ENCODE peak calls at places on chromosome 22, in seven cellular contexts. V, I, W, D, E, G and X are unnamed samples.

GRCh38 chr22:17954200-17954859 is 70.0 kb downstream of the MICAL3 start:
- DNase-seq in V (no peak), I (no peak), W (no peak), D (no peak), E (no peak), G (no peak), X (peak; percentile 30)

GRCh38 chr22:44916281-44917231 is 93.2 kb downstream of the PHF21B start:
- DNase-seq in V (no peak), I (no peak), W (no peak), D (no peak), E (no peak), G (no peak), X (no peak)

GRCh38 chr22:41574847-41575381 is 14.1 kb downstream of the CSDC2 start:
- DNase-seq in V (peak; percentile 93), I (no peak), W (no peak), D (no peak), E (no peak), G (peak; percentile 90), X (peak; percentile 54)

GRCh38 chr22:40426671-40427070 is 56.3 kb downstream of the SGSM3 start:
- DNase-seq in V (peak; percentile 98), I (no peak), W (peak; percentile 85), D (no peak), E (peak; percentile 28), G (no peak), X (no peak)

GRCh38 chr22:34808618-34809017 is 257.3 kb upstream of the ISX start:
- DNase-seq in V (no peak), I (no peak), W (peak; percentile 29), D (no peak), E (no peak), G (no peak), X (no peak)

GRCh38 chr22:17774206-17774927 is at the start of gene BID:
- DNase-seq in V (peak; percentile 37), I (no peak), W (peak; percentile 30), D (no peak), E (peak; percentile 22), G (peak; percentile 53), X (peak; percentile 45)

GRCh38 chr22:41478891-41479521 is 10.1 kb downstream of the ACO2 start:
- DNase-seq in V (peak; percentile 89), I (no peak), W (peak; percentile 6), D (no peak), E (no peak), G (peak; percentile 39), X (no peak)

GRCh38 chr22:31682751-31683150 is 20.7 kb upstream of the PISD start:
- DNase-seq in V (no peak), I (no peak), W (no peak), D (no peak), E (no peak), G (no peak), X (no peak)

GRCh38 chr22:46974631-46975585 is 212.5 kb downstream of the TBC1D22A start:
- DNase-seq in V (no peak), I (no peak), W (no peak), D (no peak), E (no peak), G (no peak), X (no peak)

GRCh38 chr22:44244265-44244822 is 63.6 kb downstream of the PARVG start:
- DNase-seq in V (no peak), I (no peak), W (no peak), D (no peak), E (no peak), G (no peak), X (no peak)

GRCh38 chr22:38844661-38845367 is 986 bp upstream of the NPTXR start:
- DNase-seq in V (no peak), I (no peak), W (peak; percentile 86), D (no peak), E (no peak), G (no peak), X (no peak)

GRCh38 chr22:32660292-32660691 is 141.2 kb upstream of the TIMP3 start:
- DNase-seq in V (peak; percentile 76), I (no peak), W (peak; percentile 62), D (no peak), E (no peak), G (peak; percentile 66), X (peak; percentile 68)

GRCh38 chr22:40491990-40492631 is 121.7 kb downstream of the SGSM3 start:
- DNase-seq in V (no peak), I (no peak), W (peak; percentile 45), D (no peak), E (no peak), G (no peak), X (no peak)

GRCh38 chr22:41239443-41240128 is 1.1 kb downstream of the CHADL start:
- DNase-seq in V (no peak), I (no peak), W (no peak), D (no peak), E (no peak), G (no peak), X (no peak)

GRCh38 chr22:46976130-46976529 is 213.7 kb downstream of the TBC1D22A start:
- DNase-seq in V (no peak), I (no peak), W (no peak), D (no peak), E (no peak), G (no peak), X (no peak)

GRCh38 chr22:33401291-33401690 is 343.1 kb upstream of the SYN3 start:
- DNase-seq in V (no peak), I (no peak), W (peak; percentile 75), D (no peak), E (no peak), G (no peak), X (no peak)

GRCh38 chr22:41856484-41856883 is 23.6 kb downstream of the SREBF2 start:
- DNase-seq in V (no peak), I (no peak), W (no peak), D (no peak), E (no peak), G (no peak), X (no peak)

GRCh38 chr22:30502911-30503310 is 2.6 kb downstream of the SEC14L4 start:
- DNase-seq in V (no peak), I (no peak), W (no peak), D (no peak), E (no peak), G (no peak), X (no peak)

GRCh38 chr22:39883057-39883456 is 10.5 kb downstream of the ENTHD1 start:
- DNase-seq in V (no peak), I (no peak), W (no peak), D (no peak), E (no peak), G (no peak), X (no peak)

GRCh38 chr22:38973289-38974169 is 8.6 kb upstream of the APOBEC3B start:
- DNase-seq in V (peak; percentile 53), I (no peak), W (peak; percentile 16), D (no peak), E (peak; percentile 46), G (no peak), X (peak; percentile 65)

GRCh38 chr22:20254975-20255946 is 12.9 kb downstream of the RTN4R start:
- DNase-seq in V (no peak), I (no peak), W (no peak), D (no peak), E (no peak), G (no peak), X (no peak)

GRCh38 chr22:31820655-31821054 is 66.8 kb downstream of the DEPDC5 start:
- DNase-seq in V (no peak), I (no peak), W (no peak), D (no peak), E (no peak), G (no peak), X (no peak)

GRCh38 chr22:21657361-21658118 is 8.3 kb upstream of the PPIL2 start:
- DNase-seq in V (peak; percentile 66), I (no peak), W (peak; percentile 36), D (no peak), E (peak; percentile 55), G (peak; percentile 74), X (peak; percentile 90)

GRCh38 chr22:48021946-48022345 is 1259.5 kb downstream of the TBC1D22A start:
- DNase-seq in V (no peak), I (no peak), W (no peak), D (no peak), E (no peak), G (no peak), X (no peak)
- H3K4me1 ChIP-seq in V (no peaks in the 10 kb centered on the region), I (no peaks in the 10 kb centered on the region), W (no peaks in the 10 kb centered on the region), D (no peaks in the 10 kb centered on the region), E (no peaks in the 10 kb centered on the region), G (no peaks in the 10 kb centered on the region), X (no peaks in the 10 kb centered on the region)

GRCh38 chr22:49789289-49790141 is 38.2 kb downstream of the BRD1 start:
- DNase-seq in V (peak; percentile 75), I (no peak), W (no peak), D (no peak), E (no peak), G (peak; percentile 60), X (peak; percentile 23)
- H3K4me1 ChIP-seq in V (peaks cover 24% of the 10 kb centered on the region), I (peaks cover 3% of the 10 kb centered on the region), W (peaks cover 14% of the 10 kb centered on the region), D (peaks cover 33% of the 10 kb centered on the region), E (peaks cover 18% of the 10 kb centered on the region), G (peaks cover 24% of the 10 kb centered on the region), X (peaks cover 20% of the 10 kb centered on the region)

GRCh38 chr22:36008565-36008964 is 20.1 kb downstream of the RBFOX2 start:
- DNase-seq in V (no peak), I (no peak), W (no peak), D (no peak), E (no peak), G (no peak), X (no peak)

GRCh38 chr22:36002861-36003260 is 25.8 kb downstream of the RBFOX2 start:
- DNase-seq in V (no peak), I (no peak), W (no peak), D (no peak), E (no peak), G (no peak), X (no peak)

GRCh38 chr22:36008131-36008530 is 20.5 kb downstream of the RBFOX2 start:
- DNase-seq in V (no peak), I (no peak), W (no peak), D (no peak), E (no peak), G (no peak), X (no peak)

GRCh38 chr22:36002084-36002483 is 26.5 kb downstream of the RBFOX2 start:
- DNase-seq in V (no peak), I (no peak), W (no peak), D (no peak), E (no peak), G (no peak), X (no peak)

GRCh38 chr22:36003972-36004674 is 24.5 kb downstream of the RBFOX2 start:
- DNase-seq in V (no peak), I (no peak), W (no peak), D (no peak), E (no peak), G (no peak), X (no peak)
- H3K4me1 ChIP-seq in V (peaks cover 10% of the 10 kb centered on the region), I (no peaks in the 10 kb centered on the region), W (peaks cover 6% of the 10 kb centered on the region), D (peaks cover 3% of the 10 kb centered on the region), E (peaks cover 5% of the 10 kb centered on the region), G (no peaks in the 10 kb centered on the region), X (peaks cover 11% of the 10 kb centered on the region)

DNA sequence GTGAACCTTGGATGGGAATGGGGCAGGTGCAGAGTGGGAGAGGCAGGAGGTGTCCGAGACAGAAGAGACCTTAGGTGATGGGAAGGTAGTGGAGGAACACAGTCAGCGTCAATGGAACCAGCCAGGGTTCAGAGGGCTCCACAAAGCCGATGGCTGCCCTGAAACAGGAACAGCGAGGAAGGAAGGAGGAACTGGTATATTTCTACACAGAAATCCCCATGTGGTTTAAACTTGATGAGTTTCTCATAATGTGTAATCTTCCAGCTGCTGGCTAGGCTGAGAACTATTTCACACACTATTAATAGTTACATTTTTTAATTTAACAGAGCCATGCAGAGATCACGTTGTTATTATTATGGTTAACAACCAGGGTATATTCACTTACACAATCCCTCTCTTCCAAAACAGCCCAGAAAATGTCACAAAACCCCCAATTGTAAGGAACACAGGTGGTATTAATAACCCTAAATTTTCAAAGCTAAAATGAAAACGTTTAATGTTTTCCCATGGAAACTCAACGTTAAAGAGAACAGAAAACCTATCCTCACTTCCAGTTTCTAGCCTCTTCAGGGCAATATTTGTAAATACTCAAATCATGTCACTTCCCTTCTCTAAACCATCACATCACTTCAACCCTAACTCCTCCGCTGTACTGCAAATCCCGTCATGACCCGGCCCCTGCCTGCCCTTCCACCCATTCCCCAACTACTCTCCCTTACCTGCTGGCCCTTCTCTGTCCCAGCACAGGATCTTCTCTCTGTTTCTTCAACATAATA is 74.5 kb upstream of the ARFGAP3 start:
- DNase-seq in V (no peak), I (no peak), W (no peak), D (no peak), E (no peak), G (no peak), X (no peak)
- H3K4me1 ChIP-seq in V (peaks cover 42% of the 10 kb centered on the region), I (peaks cover 57% of the 10 kb centered on the region), W (peaks cover 34% of the 10 kb centered on the region), D (peaks cover 84% of the 10 kb centered on the region), E (peaks cover 28% of the 10 kb centered on the region), G (peaks cover 50% of the 10 kb centered on the region), X (peaks cover 92% of the 10 kb centered on the region)